ENCODE peak calls at places on chromosomes 11 and 22, in seven cellular contexts. B, C, V, Z, T, Q and R are unnamed samples.
A peak's percentile ranks its signal among the peaks of the same experiment; 100 is the strongest.

GRCh38 chr11:65120831-65121230 is 1.1 kb downstream of the FAU start:
- DNase-seq in Q (no peak), Z (no peak), C (no peak), V (no peak), T (no peak), B (no peak), R (no peak)

GRCh38 chr11:69360606-69361005 is 66.7 kb downstream of the MYEOV start:
- DNase-seq in C (no peak), Z (no peak), B (no peak), T (no peak), Q (peak; percentile 20), V (no peak), R (no peak)

GRCh38 chr11:129695543-129696308 is 119.9 kb upstream of the TMEM45B start:
- DNase-seq in Z (peak; percentile 72), T (peak; percentile 43), C (peak; percentile 41), V (peak; percentile 60), B (peak; percentile 13), Q (peak; percentile 90), R (peak; percentile 83)

GRCh38 chr11:3111919-3112690 is 53.0 kb downstream of the OSBPL5 start:
- DNase-seq in Q (no peak), T (peak; percentile 85), B (peak; percentile 38), C (no peak), V (no peak), Z (no peak), R (no peak)

GRCh38 chr11:113274708-113275582 is 39.4 kb upstream of the TTC12 start:
- DNase-seq in Z (peak; percentile 16), B (no peak), C (peak; percentile 21), V (no peak), T (no peak), Q (peak; percentile 73), R (peak; percentile 67)

GRCh38 chr11:118928870-118929495 is 3.3 kb upstream of the BCL9L start:
- DNase-seq in V (no peak), C (no peak), Z (peak; percentile 64), T (peak; percentile 88), B (peak; percentile 41), Q (no peak), R (peak; percentile 93)

GRCh38 chr11:13137778-13138400 is 128.8 kb downstream of the RASSF10 start:
- DNase-seq in B (peak; percentile 41), V (no peak), T (no peak), Z (peak; percentile 74), Q (no peak), C (no peak), R (no peak)

GRCh38 chr11:15985127-15985862 is 371.1 kb downstream of the SOX6 start:
- DNase-seq in Z (no peak), C (no peak), T (no peak), V (no peak), B (no peak), Q (no peak), R (no peak)

GRCh38 chr11:93567406-93567819 is 24.2 kb upstream of the SMCO4 start:
- DNase-seq in Q (no peak), Z (no peak), V (no peak), T (no peak), C (no peak), B (no peak), R (no peak)

GRCh38 chr11:116736763-116737162 is 36.0 kb downstream of the BUD13 start:
- DNase-seq in Z (peak; percentile 15), V (no peak), T (peak; percentile 37), Q (no peak), C (no peak), B (no peak), R (peak; percentile 87)

GRCh38 chr11:110984147-110984546 is 261.4 kb upstream of the POU2AF2 start:
- DNase-seq in Q (no peak), C (no peak), B (peak; percentile 81), Z (peak; percentile 32), V (no peak), T (peak; percentile 73), R (peak; percentile 32)

GRCh38 chr11:200224-201003 is 6.8 kb downstream of the BET1L start:
- DNase-seq in Q (no peak), Z (no peak), V (no peak), C (no peak), T (no peak), B (no peak), R (no peak)

GRCh38 chr11:45473491-45473890 is 187.3 kb upstream of the SYT13 start:
- DNase-seq in Q (no peak), Z (no peak), C (no peak), T (peak; percentile 73), B (no peak), V (no peak), R (peak; percentile 76)

GRCh38 chr11:66048525-66049313 is at the start of gene GAL3ST3:
- DNase-seq in Z (no peak), V (peak; percentile 66), Q (peak; percentile 85), B (no peak), C (no peak), T (no peak), R (peak; percentile 52)

GRCh38 chr22:37906364-37907008 is 389 bp downstream of the MICALL1 start:
- DNase-seq in T (peak; percentile 15), Z (no peak), Q (no peak), C (no peak), B (no peak), V (no peak), R (no peak)

GRCh38 chr11:110296226-110297081 is at the start of gene RDX:
- DNase-seq in T (peak; percentile 74), V (peak; percentile 83), B (peak; percentile 63), C (peak; percentile 29), Q (peak; percentile 89), Z (peak; percentile 81), R (peak; percentile 95)

GRCh38 chr11:22778642-22779041 is 51.0 kb downstream of the SVIP start:
- DNase-seq in Z (no peak), T (no peak), Q (no peak), V (no peak), B (no peak), C (no peak), R (peak; percentile 13)

GRCh38 chr11:93160808-93161207 is 37.0 kb downstream of the SLC36A4 start:
- DNase-seq in Q (no peak), B (no peak), T (no peak), Z (no peak), C (no peak), V (no peak), R (no peak)

GRCh38 chr11:9568854-9569587 is 4.4 kb upstream of the WEE1 start:
- DNase-seq in Q (peak; percentile 71), C (no peak), B (peak; percentile 89), T (peak; percentile 99), V (no peak), Z (peak; percentile 99), R (peak; percentile 97)

GRCh38 chr22:40499187-40499753 is 128.9 kb downstream of the SGSM3 start:
- DNase-seq in Z (peak; percentile 89), Q (no peak), C (peak; percentile 10), V (no peak), B (peak; percentile 99), T (peak; percentile 98), R (peak; percentile 79)

GRCh38 chr11:45879803-45880685 is 5.4 kb upstream of the MAPK8IP1 start:
- DNase-seq in V (no peak), Z (no peak), B (peak; percentile 22), C (no peak), T (peak; percentile 78), Q (no peak), R (no peak)

DNA sequence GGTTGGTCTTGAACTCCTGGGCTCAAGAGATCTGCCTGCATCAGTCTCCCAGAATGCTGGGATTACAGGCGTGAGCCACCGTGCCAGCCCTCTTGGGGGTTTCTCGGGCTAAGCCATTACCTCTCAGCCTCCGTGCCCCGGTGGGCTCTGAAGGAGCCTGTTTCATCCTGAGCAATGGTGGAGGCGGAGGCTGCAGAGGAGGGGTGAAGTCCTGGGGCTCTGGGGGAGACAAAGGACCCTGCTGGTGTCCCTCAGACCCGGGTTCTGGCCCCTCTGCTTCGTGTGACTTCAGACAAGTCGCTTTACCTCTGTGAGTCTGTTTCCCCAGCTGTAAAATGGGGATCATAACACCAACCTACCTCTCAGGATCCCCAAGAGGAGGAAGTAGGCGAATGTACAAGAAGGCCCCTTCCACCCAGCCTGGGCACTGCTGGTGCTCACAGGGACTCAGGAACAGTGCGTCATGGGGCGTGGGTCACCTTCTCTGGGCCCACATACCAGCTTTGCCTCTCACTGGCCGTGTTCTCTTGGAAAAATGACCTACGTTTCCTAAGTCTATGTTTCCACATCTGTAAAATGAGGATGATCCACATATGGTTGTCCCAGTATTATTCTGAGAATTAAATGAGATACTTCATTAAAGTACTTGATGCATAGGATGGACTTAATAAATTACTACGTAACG is 36.8 kb downstream of the RIBC2 start:
- DNase-seq in Q (no peak), Z (no peak), C (no peak), T (no peak), V (no peak), B (no peak), R (no peak)
- H3K23ac ChIP-seq in Q (no peak overlapping the region), Z (no peak overlapping the region), C (no peak overlapping the region), T (no peak overlapping the region), V (no peak overlapping the region), B (peak overlapping the region; percentile 66), R (no peak overlapping the region)

DNA sequence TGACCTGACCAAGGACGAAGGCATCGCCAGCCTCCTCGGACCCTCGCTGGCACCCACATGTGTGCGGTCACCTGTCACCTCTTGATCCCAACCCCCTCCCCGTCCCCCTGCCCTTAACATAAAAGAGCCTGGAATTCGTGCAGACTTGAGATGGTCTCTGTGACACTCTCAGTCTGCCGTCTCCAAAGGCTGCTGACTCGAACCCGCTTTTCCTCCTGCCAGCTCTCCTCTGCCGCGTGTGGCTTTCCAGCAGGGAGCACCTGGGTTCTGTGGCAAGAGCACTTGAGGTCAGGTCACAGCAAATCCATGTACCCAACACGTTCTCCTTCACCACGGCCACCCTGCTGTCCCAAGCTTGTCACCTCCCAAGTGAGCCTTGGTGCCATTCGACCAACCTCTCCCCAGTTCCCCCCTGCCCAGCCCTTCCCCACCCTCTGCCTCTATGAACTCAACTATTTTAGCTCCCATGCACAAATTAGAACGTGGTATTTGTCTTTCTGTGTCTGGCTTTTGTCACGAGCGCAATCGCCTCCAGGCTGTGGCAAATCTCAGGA is 207.6 kb downstream of the BRD1 start:
- DNase-seq in B (no peak), C (no peak), Z (no peak), V (no peak), T (no peak), Q (no peak), R (no peak)
- H4K8ac ChIP-seq in B (no peak overlapping the region), C (no peak overlapping the region), Z (no peak overlapping the region), V (no peak overlapping the region), T (no peak overlapping the region), Q (no peak overlapping the region), R (no peak overlapping the region)

GRCh38 chr22:45904236-45904635 is 72.7 kb downstream of the WNT7B start:
- DNase-seq in B (no peak), Q (no peak), V (no peak), Z (no peak), T (no peak), C (no peak), R (no peak)
- H3K23ac ChIP-seq in B (no peak overlapping the region), Q (no peak overlapping the region), V (no peak overlapping the region), Z (no peak overlapping the region), T (no peak overlapping the region), C (no peak overlapping the region), R (no peak overlapping the region)

GRCh38 chr22:34645375-34645774 is 420.6 kb upstream of the ISX start:
- DNase-seq in C (peak; percentile 7), B (no peak), Z (no peak), V (no peak), Q (peak; percentile 69), T (no peak), R (peak; percentile 68)

GRCh38 chr22:34638128-34638527 is 427.8 kb upstream of the ISX start:
- DNase-seq in C (no peak), Z (no peak), T (no peak), V (no peak), Q (no peak), B (no peak), R (no peak)

DNA sequence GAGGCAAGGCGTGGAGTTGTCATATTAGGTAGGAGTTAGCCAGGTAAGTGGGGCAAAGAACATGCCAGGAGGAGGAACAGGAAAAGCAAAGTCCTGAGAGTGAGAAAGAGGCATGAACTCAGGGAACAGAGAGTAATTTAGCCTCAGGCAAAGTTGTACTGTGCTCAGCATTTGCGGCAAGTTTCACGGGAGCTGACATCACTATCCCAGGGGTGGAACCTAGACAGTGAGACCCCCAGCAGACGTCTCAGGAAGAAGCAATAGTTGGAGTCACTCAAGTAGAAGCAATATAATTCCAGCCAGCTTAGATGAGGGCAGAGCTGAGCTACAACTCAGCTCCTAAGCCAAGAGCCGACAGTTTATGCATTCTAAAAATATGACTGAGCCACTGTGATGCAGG is 426.0 kb upstream of the ISX start:
- DNase-seq in Z (no peak), B (no peak), Q (no peak), T (no peak), C (no peak), V (no peak), R (no peak)
- H4K8ac ChIP-seq in Z (peak overlapping the region; percentile 62), B (no peak overlapping the region), Q (no peak overlapping the region), T (no peak overlapping the region), C (no peak overlapping the region), V (no peak overlapping the region), R (no peak overlapping the region)